ENCODE peak calls at places on chromosomes 6 and 20, in six cellular contexts. One of them, this sample, is unnamed.

GRCh38 chr6:44190712-44191111 is 26.0 kb upstream of the MYMX start:
- DNase-seq in tibial nerve: no peak
- DNase-seq in sigmoid colon: no peak
- DNase-seq in AG04450: no peak
- DNase-seq in caudate nucleus: no peak
- DNase-seq in right atrium auricular region: no peak
- DNase-seq in this sample: no peak

GRCh38 chr20:50245561-50246366 is 55.1 kb downstream of the CEBPB start:
- DNase-seq in tibial nerve: no peak
- DNase-seq in sigmoid colon: no peak
- DNase-seq in AG04450: no peak
- DNase-seq in caudate nucleus: no peak
- DNase-seq in right atrium auricular region: no peak
- DNase-seq in this sample: no peak

GRCh38 chr6:74731921-74732320 is 473.9 kb downstream of the COL12A1 start:
- DNase-seq in tibial nerve: no peak
- DNase-seq in sigmoid colon: no peak
- DNase-seq in AG04450: peak
- DNase-seq in caudate nucleus: no peak
- DNase-seq in right atrium auricular region: no peak
- DNase-seq in this sample: no peak

GRCh38 chr6:89564752-89565427 is 73.7 kb downstream of the LYRM2 start:
- DNase-seq in tibial nerve: no peak
- DNase-seq in sigmoid colon: no peak
- DNase-seq in AG04450: no peak
- DNase-seq in caudate nucleus: no peak
- DNase-seq in right atrium auricular region: no peak
- DNase-seq in this sample: no peak

GRCh38 chr20:60255866-60256265 is 297.6 kb downstream of the CDH26 start:
- DNase-seq in tibial nerve: no peak
- DNase-seq in sigmoid colon: no peak
- DNase-seq in AG04450: no peak
- DNase-seq in caudate nucleus: no peak
- DNase-seq in right atrium auricular region: peak
- DNase-seq in this sample: no peak

GRCh38 chr6:68710916-68711315 is 75.8 kb downstream of the ADGRB3 start:
- DNase-seq in tibial nerve: no peak
- DNase-seq in sigmoid colon: no peak
- DNase-seq in AG04450: no peak
- DNase-seq in caudate nucleus: no peak
- DNase-seq in right atrium auricular region: no peak
- DNase-seq in this sample: no peak

GRCh38 chr6:131061771-131062160 is 1.3 kb downstream of the EPB41L2 start:
- DNase-seq in tibial nerve: no peak
- DNase-seq in sigmoid colon: no peak
- DNase-seq in AG04450: no peak
- DNase-seq in caudate nucleus: no peak
- DNase-seq in right atrium auricular region: no peak
- DNase-seq in this sample: no peak

GRCh38 chr20:53922901-53923314 is 147.5 kb downstream of the BCAS1 start:
- DNase-seq in tibial nerve: no peak
- DNase-seq in sigmoid colon: no peak
- DNase-seq in AG04450: no peak
- DNase-seq in caudate nucleus: no peak
- DNase-seq in right atrium auricular region: peak
- DNase-seq in this sample: no peak

GRCh38 chr6:155850408-155850841 is 394.8 kb upstream of the NOX3 start:
- DNase-seq in tibial nerve: no peak
- DNase-seq in sigmoid colon: no peak
- DNase-seq in AG04450: no peak
- DNase-seq in caudate nucleus: no peak
- DNase-seq in right atrium auricular region: no peak
- DNase-seq in this sample: no peak

GRCh38 chr6:3380344-3381232 is 76.3 kb downstream of the SLC22A23 start:
- DNase-seq in tibial nerve: no peak
- DNase-seq in sigmoid colon: peak
- DNase-seq in AG04450: no peak
- DNase-seq in caudate nucleus: no peak
- DNase-seq in right atrium auricular region: no peak
- DNase-seq in this sample: no peak

GRCh38 chr20:51802170-51802745 is at the start of gene SALL4:
- DNase-seq in tibial nerve: no peak
- DNase-seq in sigmoid colon: no peak
- DNase-seq in AG04450: no peak
- DNase-seq in caudate nucleus: no peak
- DNase-seq in right atrium auricular region: no peak
- DNase-seq in this sample: no peak

GRCh38 chr6:64714073-64714472 is 993.0 kb downstream of the EYS start:
- DNase-seq in tibial nerve: no peak
- DNase-seq in sigmoid colon: no peak
- DNase-seq in AG04450: no peak
- DNase-seq in caudate nucleus: no peak
- DNase-seq in right atrium auricular region: no peak
- DNase-seq in this sample: no peak

GRCh38 chr20:63354636-63355385 is 6.3 kb downstream of the CHRNA4 start:
- DNase-seq in tibial nerve: no peak
- DNase-seq in sigmoid colon: no peak
- DNase-seq in AG04450: no peak
- DNase-seq in caudate nucleus: no peak
- DNase-seq in right atrium auricular region: no peak
- DNase-seq in this sample: no peak

DNA sequence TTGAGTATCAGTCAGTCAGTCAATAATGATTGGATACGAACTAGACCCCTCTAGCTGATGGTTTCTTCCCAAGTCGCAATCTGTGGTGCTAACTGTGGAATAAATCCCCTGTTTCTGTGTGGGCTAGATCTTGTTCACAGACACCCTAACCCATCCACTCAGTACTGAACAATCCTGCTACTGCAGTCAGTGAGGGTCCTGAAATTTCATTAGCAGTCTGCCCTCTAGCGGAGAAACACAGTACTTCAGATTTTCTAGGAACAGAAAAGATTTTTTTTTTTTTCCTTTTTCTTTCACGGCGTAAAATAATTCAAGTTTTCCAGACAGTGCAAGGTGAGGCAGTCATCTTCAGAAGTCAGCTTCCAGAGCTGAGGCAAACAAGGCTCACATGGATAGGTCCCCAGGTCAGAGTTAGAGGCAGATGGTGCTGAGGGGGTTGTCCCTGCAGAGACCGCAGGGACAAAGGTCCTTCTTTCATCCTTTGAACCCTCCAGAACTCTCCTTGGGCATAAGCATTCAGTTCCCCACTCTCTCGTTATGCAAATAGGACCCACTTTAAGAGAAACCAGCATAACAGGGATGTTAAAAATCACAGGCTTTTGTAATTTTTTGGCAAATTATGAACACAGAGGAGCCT is 119.6 kb downstream of the SCML4 start:
- DNase-seq in tibial nerve: no peak
- DNase-seq in sigmoid colon: no peak
- DNase-seq in AG04450: no peak
- DNase-seq in caudate nucleus: no peak
- DNase-seq in right atrium auricular region: no peak
- DNase-seq in this sample: no peak
- H3K27ac ChIP-seq in tibial nerve: no peak
- H3K27ac ChIP-seq in sigmoid colon: no peak
- H3K27ac ChIP-seq in AG04450: no peak
- H3K27ac ChIP-seq in caudate nucleus: no peak
- H3K27ac ChIP-seq in right atrium auricular region: no peak
- H3K27ac ChIP-seq in this sample: no peak

GRCh38 chr20:38883981-38884733 is 42.1 kb upstream of the FAM83D start:
- DNase-seq in tibial nerve: no peak
- DNase-seq in sigmoid colon: no peak
- DNase-seq in AG04450: no peak
- DNase-seq in caudate nucleus: no peak
- DNase-seq in right atrium auricular region: no peak
- DNase-seq in this sample: no peak
- H3K27ac ChIP-seq in tibial nerve: no peak
- H3K27ac ChIP-seq in sigmoid colon: no peak
- H3K27ac ChIP-seq in AG04450: no peak
- H3K27ac ChIP-seq in caudate nucleus: peak
- H3K27ac ChIP-seq in right atrium auricular region: no peak
- H3K27ac ChIP-seq in this sample: no peak

GRCh38 chr6:160239929-160240690 is 18.5 kb downstream of the SLC22A2 start:
- DNase-seq in tibial nerve: no peak
- DNase-seq in sigmoid colon: no peak
- DNase-seq in AG04450: no peak
- DNase-seq in caudate nucleus: no peak
- DNase-seq in right atrium auricular region: no peak
- DNase-seq in this sample: no peak
- H3K27ac ChIP-seq in tibial nerve: no peak
- H3K27ac ChIP-seq in sigmoid colon: no peak
- H3K27ac ChIP-seq in AG04450: no peak
- H3K27ac ChIP-seq in caudate nucleus: no peak
- H3K27ac ChIP-seq in right atrium auricular region: no peak
- H3K27ac ChIP-seq in this sample: no peak

GRCh38 chr20:2101935-2102584 is 433 bp downstream of the STK35 start:
- DNase-seq in tibial nerve: peak
- DNase-seq in sigmoid colon: peak
- DNase-seq in AG04450: peak
- DNase-seq in caudate nucleus: peak
- DNase-seq in right atrium auricular region: peak
- DNase-seq in this sample: peak

GRCh38 chr20:2102585-2103453 is 1.2 kb downstream of the STK35 start:
- DNase-seq in tibial nerve: peak
- DNase-seq in sigmoid colon: peak
- DNase-seq in AG04450: peak
- DNase-seq in caudate nucleus: peak
- DNase-seq in right atrium auricular region: peak
- DNase-seq in this sample: peak

GRCh38 chr20:2103454-2104153 is 2.0 kb downstream of the STK35 start:
- DNase-seq in tibial nerve: no peak
- DNase-seq in sigmoid colon: no peak
- DNase-seq in AG04450: no peak
- DNase-seq in caudate nucleus: no peak
- DNase-seq in right atrium auricular region: peak
- DNase-seq in this sample: no peak

GRCh38 chr20:2101057-2101934 is at the start of gene STK35:
- DNase-seq in tibial nerve: no peak
- DNase-seq in sigmoid colon: peak
- DNase-seq in AG04450: no peak
- DNase-seq in caudate nucleus: no peak
- DNase-seq in right atrium auricular region: no peak
- DNase-seq in this sample: no peak

DNA sequence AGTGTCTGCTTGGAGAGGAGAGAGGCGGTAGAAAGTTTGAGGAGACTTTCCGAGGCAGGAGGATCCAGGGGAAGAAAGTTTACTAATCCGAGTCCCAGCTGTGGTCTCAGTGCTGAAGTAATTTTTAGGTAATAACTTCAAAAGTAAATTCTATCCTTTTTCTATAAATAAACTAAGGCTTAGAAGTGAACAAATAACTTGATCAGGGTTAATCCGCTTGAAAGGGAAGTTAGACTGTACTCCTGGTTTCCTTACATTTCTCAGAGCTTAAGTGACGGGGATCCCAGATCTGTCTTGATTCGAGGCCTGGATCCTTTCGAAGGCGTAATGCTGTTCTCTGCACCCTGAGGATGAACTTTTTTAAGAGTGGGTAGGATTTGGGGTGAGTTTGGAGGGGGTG is 2.6 kb downstream of the STK35 start:
- DNase-seq in tibial nerve: no peak
- DNase-seq in sigmoid colon: no peak
- DNase-seq in AG04450: no peak
- DNase-seq in caudate nucleus: no peak
- DNase-seq in right atrium auricular region: peak
- DNase-seq in this sample: no peak
- H3K27ac ChIP-seq in tibial nerve: no peak
- H3K27ac ChIP-seq in sigmoid colon: peak
- H3K27ac ChIP-seq in AG04450: no peak
- H3K27ac ChIP-seq in caudate nucleus: no peak
- H3K27ac ChIP-seq in right atrium auricular region: peak
- H3K27ac ChIP-seq in this sample: no peak

GRCh38 chr6:111774346-111774703 is 98.9 kb downstream of the FYN start:
- DNase-seq in tibial nerve: no peak
- DNase-seq in sigmoid colon: no peak
- DNase-seq in AG04450: no peak
- DNase-seq in caudate nucleus: no peak
- DNase-seq in right atrium auricular region: no peak
- DNase-seq in this sample: no peak

GRCh38 chr6:111772274-111772780 is 100.9 kb downstream of the FYN start:
- DNase-seq in tibial nerve: no peak
- DNase-seq in sigmoid colon: no peak
- DNase-seq in AG04450: no peak
- DNase-seq in caudate nucleus: no peak
- DNase-seq in right atrium auricular region: no peak
- DNase-seq in this sample: no peak

GRCh38 chr6:111771629-111772028 is 101.6 kb downstream of the FYN start:
- DNase-seq in tibial nerve: no peak
- DNase-seq in sigmoid colon: no peak
- DNase-seq in AG04450: no peak
- DNase-seq in caudate nucleus: no peak
- DNase-seq in right atrium auricular region: no peak
- DNase-seq in this sample: no peak

GRCh38 chr6:111775145-111775936 is 97.9 kb downstream of the FYN start:
- DNase-seq in tibial nerve: no peak
- DNase-seq in sigmoid colon: no peak
- DNase-seq in AG04450: no peak
- DNase-seq in caudate nucleus: no peak
- DNase-seq in right atrium auricular region: no peak
- DNase-seq in this sample: no peak

DNA sequence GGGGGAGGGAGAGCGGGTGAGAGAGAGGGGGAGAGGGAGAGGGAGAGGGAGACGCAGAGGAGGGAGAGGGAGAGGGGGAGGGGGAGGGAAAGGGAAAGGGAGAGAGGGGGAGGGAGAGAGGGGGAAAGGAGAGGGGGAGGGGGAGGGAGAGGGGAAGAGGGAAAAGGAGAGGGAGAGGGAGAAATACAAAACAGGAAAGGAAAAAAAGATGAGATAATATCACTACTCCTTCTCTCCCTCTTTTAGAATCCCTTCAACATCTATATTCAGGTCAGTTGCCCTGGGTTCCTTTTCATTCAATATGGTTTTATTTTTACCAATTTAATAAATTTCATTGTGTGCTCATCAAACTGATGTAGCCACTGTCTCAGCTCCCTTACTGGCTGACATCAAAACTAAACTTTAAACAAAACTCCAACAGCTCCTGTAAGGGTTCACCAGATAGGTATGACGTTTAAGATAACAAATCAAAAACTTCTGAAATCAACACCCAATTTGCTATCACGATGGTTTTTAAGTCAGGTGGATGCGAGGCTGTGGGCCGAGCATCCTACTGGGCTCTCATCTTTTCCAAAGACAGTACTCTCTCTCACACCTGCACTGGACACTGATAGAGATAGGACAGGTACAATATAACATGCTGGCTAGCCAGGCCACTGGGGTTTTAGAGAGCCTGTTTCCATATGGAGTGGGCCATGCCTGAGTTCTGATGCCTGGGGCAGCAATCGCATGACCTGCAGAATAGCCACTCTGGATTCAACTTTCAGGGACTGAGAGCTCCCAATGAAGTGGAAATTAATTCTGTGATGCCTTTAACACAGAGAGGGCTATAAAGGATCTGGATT is 99.5 kb downstream of the FYN start:
- DNase-seq in tibial nerve: no peak
- DNase-seq in sigmoid colon: no peak
- DNase-seq in AG04450: no peak
- DNase-seq in caudate nucleus: no peak
- DNase-seq in right atrium auricular region: no peak
- DNase-seq in this sample: no peak
- H3K27ac ChIP-seq in tibial nerve: no peak
- H3K27ac ChIP-seq in sigmoid colon: no peak
- H3K27ac ChIP-seq in AG04450: no peak
- H3K27ac ChIP-seq in caudate nucleus: no peak
- H3K27ac ChIP-seq in right atrium auricular region: no peak
- H3K27ac ChIP-seq in this sample: no peak

GRCh38 chr6:106667022-106667402 is 37.6 kb downstream of the QRSL1 start:
- DNase-seq in tibial nerve: no peak
- DNase-seq in sigmoid colon: no peak
- DNase-seq in AG04450: no peak
- DNase-seq in caudate nucleus: no peak
- DNase-seq in right atrium auricular region: no peak
- DNase-seq in this sample: no peak
- H3K27ac ChIP-seq in tibial nerve: no peak
- H3K27ac ChIP-seq in sigmoid colon: no peak
- H3K27ac ChIP-seq in AG04450: no peak
- H3K27ac ChIP-seq in caudate nucleus: no peak
- H3K27ac ChIP-seq in right atrium auricular region: no peak
- H3K27ac ChIP-seq in this sample: no peak

This sample was measured in CD4-positive, alpha-beta T cell.